ENCODE peak calls at places on chromosomes 3 and 15, in four cellular contexts. Y, S, T and G are unnamed samples.
A peak's percentile ranks its signal among the peaks of the same experiment; 100 is the strongest.

GRCh38 chr3:37174532-37175126 is at the start of gene LRRFIP2:
- DNase-seq in Y (no peak), S (no peak), T (peak; percentile 51), G (peak; percentile 33)

GRCh38 chr15:33860749-33861148 is 107.5 kb upstream of the CHRM5 start:
- DNase-seq in Y (no peak), S (no peak), T (no peak), G (no peak)

GRCh38 chr3:81352867-81353266 is 408.6 kb downstream of the GBE1 start:
- DNase-seq in Y (peak; percentile 40), S (no peak), T (no peak), G (no peak)

GRCh38 chr15:36156855-36157521 is 422.4 kb upstream of the CDIN1 start:
- DNase-seq in Y (peak; percentile 23), S (no peak), T (no peak), G (no peak)

GRCh38 chr15:58307313-58307961 is 124.4 kb upstream of the LIPC start:
- DNase-seq in Y (no peak), S (no peak), T (no peak), G (peak; percentile 50)

GRCh38 chr15:51416129-51416528 is 74.7 kb downstream of the GLDN start:
- DNase-seq in Y (no peak), S (no peak), T (no peak), G (no peak)

GRCh38 chr3:100401674-100402036 is 316 bp downstream of the LNP1 start:
- DNase-seq in Y (no peak), S (peak; percentile 23), T (no peak), G (peak; percentile 20)

GRCh38 chr15:51706931-51707608 is 25.8 kb downstream of the SCG3 start:
- DNase-seq in Y (no peak), S (no peak), T (no peak), G (no peak)

GRCh38 chr15:25060472-25060803 is 105.7 kb downstream of the SNRPN start:
- DNase-seq in Y (no peak), S (no peak), T (no peak), G (no peak)

GRCh38 chr3:42960282-42960681 is 18.8 kb upstream of the GASK1A start:
- DNase-seq in Y (no peak), S (no peak), T (no peak), G (no peak)

GRCh38 chr15:27989838-27990237 is 109.3 kb downstream of the OCA2 start:
- DNase-seq in Y (no peak), S (no peak), T (no peak), G (peak; percentile 39)

GRCh38 chr3:129119365-129120100 is 2.1 kb downstream of the RAB43 start:
- DNase-seq in Y (peak; percentile 86), S (peak; percentile 33), T (no peak), G (no peak)

GRCh38 chr15:89749951-89750559 is 994 bp downstream of the MESP1 start:
- DNase-seq in Y (no peak), S (no peak), T (no peak), G (no peak)

GRCh38 chr3:153084431-153084830 is 77.6 kb upstream of the RAP2B start:
- DNase-seq in Y (no peak), S (no peak), T (no peak), G (no peak)

GRCh38 chr15:34292591-34292990 is 45.0 kb downstream of the SLC12A6 start:
- DNase-seq in Y (no peak), S (no peak), T (no peak), G (no peak)

GRCh38 chr3:125052671-125053303 is 3.0 kb downstream of the HEG1 start:
- DNase-seq in Y (peak; percentile 77), S (no peak), T (no peak), G (no peak)

GRCh38 chr3:63800097-63800496 is 19.0 kb upstream of the C3orf49 start:
- DNase-seq in Y (no peak), S (no peak), T (no peak), G (peak; percentile 58)

GRCh38 chr15:67196672-67197363 is 57.6 kb downstream of the AAGAB start:
- DNase-seq in Y (no peak), S (peak; percentile 7), T (no peak), G (no peak)

GRCh38 chr3:157099337-157100078 is 60.4 kb downstream of the CCNL1 start:
- DNase-seq in Y (no peak), S (no peak), T (no peak), G (no peak)

GRCh38 chr3:38138347-38139190 is at the start of gene MYD88:
- DNase-seq in Y (peak; percentile 63), S (peak; percentile 83), T (no peak), G (peak; percentile 75)

GRCh38 chr15:88066758-88067157 is 189.8 kb downstream of the NTRK3 start:
- DNase-seq in Y (no peak), S (no peak), T (no peak), G (no peak)

GRCh38 chr3:24348348-24348747 is 146.3 kb downstream of the THRB start:
- DNase-seq in Y (no peak), S (no peak), T (no peak), G (no peak)

GRCh38 chr3:24342275-24342674 is 152.4 kb downstream of the THRB start:
- DNase-seq in Y (no peak), S (peak; percentile 27), T (no peak), G (no peak)

GRCh38 chr3:24341668-24342067 is 153.0 kb downstream of the THRB start:
- DNase-seq in Y (no peak), S (no peak), T (no peak), G (no peak)

GRCh38 chr3:24343084-24343783 is 151.4 kb downstream of the THRB start:
- DNase-seq in Y (no peak), S (no peak), T (no peak), G (no peak)

GRCh38 chr3:24344784-24345439 is 149.7 kb downstream of the THRB start:
- DNase-seq in Y (no peak), S (no peak), T (no peak), G (no peak)
- TF ChIP-seq REST in Y (no peak), S (no peak), T (no peak), G (no peak)

GRCh38 chr15:83206971-83207621 is 527 bp downstream of the HDGFL3 start:
- DNase-seq in Y (no peak), S (peak; percentile 54), T (no peak), G (peak; percentile 87)
- H3K27ac ChIP-seq in Y (no peak overlapping the region), S (peak overlapping the region; percentile 68), T (peak overlapping the region; percentile 80), G (peak overlapping the region; percentile 93)

DNA sequence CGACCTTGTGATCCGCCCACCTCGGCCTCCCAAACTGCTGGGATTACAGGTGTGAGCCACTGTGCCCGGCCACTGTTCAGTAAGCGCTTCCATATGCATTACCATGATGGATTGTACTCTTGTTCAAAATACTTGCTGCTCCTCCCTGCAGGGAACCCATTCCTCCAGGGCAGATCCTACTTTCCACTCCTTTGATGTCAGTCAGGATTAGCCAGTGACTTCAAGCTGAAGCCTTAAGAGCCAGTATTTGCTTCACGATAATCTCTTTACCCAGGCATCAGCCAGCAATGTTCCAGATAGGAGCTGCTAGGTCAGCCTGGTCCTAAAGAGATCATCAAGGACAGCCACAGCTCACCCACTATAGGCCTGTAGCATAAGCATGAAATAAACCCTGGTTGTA is 96.5 kb upstream of the UBE2E2 start:
- DNase-seq in Y (no peak), S (no peak), T (no peak), G (no peak)
- TF ChIP-seq FOXM1 in Y (no peak), S (no peak), T (no peak), G (no peak)

GRCh38 chr3:39168156-39168780 is 14.9 kb upstream of the CSRNP1 start:
- DNase-seq in Y (no peak), S (no peak), T (no peak), G (no peak)

GRCh38 chr3:39165518-39165917 is 12.1 kb upstream of the CSRNP1 start:
- DNase-seq in Y (no peak), S (no peak), T (no peak), G (no peak)

GRCh38 chr3:39164414-39164813 is 11.0 kb upstream of the CSRNP1 start:
- DNase-seq in Y (no peak), S (no peak), T (no peak), G (no peak)

GRCh38 chr3:39166932-39167532 is 13.6 kb upstream of the CSRNP1 start:
- DNase-seq in Y (no peak), S (no peak), T (no peak), G (no peak)

DNA sequence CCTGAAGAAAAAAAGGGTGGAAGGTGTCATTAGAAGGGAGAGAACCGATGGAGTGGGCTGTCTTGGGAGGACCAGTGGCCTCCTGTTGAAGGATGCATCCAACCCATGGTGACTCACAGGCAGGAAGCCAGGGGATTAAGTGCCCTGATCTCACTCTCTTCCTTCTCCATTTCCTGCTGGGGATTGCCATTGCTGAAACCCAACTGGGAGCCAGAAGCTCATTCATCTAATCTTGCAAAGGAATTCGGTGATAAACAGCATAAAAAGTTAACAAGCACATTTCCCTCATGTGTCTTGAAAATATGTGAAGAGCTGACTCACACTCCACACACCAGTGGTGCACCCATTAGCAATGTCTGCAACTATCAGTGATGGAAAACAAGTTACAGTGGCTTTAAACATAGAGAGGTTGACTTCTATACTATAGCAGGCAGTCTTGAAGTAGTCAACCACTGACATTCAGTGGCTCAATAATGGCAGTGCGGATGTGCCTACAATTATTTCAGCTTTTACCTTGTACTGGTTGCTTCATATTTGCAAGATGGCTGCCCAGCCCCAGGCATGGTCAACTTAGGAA is 12.8 kb upstream of the CSRNP1 start:
- DNase-seq in Y (no peak), S (peak; percentile 71), T (no peak), G (no peak)
- TF ChIP-seq REST in Y (no peak), S (no peak), T (no peak), G (no peak)

GRCh38 chr3:111738238-111738637 is 120.8 kb upstream of the PHLDB2 start:
- DNase-seq in Y (no peak), S (no peak), T (no peak), G (no peak)

GRCh38 chr3:111737056-111737711 is 121.9 kb upstream of the PHLDB2 start:
- DNase-seq in Y (no peak), S (no peak), T (no peak), G (no peak)

GRCh38 chr3:111738790-111739189 is 120.3 kb upstream of the PHLDB2 start:
- DNase-seq in Y (no peak), S (no peak), T (no peak), G (no peak)

GRCh38 chr3:111739241-111739952 is 119.7 kb upstream of the PHLDB2 start:
- DNase-seq in Y (peak; percentile 91), S (no peak), T (no peak), G (no peak)

GRCh38 chr3:111737712-111738097 is 121.4 kb upstream of the PHLDB2 start:
- DNase-seq in Y (peak; percentile 52), S (no peak), T (no peak), G (no peak)
- H3K27ac ChIP-seq in Y (peak overlapping the region; percentile 22), S (no peak overlapping the region), T (no peak overlapping the region), G (peak overlapping the region; percentile 83)

GRCh38 chr3:108345492-108346205 is 49.3 kb downstream of the HHLA2 start:
- DNase-seq in Y (no peak), S (no peak), T (no peak), G (no peak)
- TF ChIP-seq FOXM1 in Y (no peak), S (no peak), T (no peak), G (no peak)

GRCh38 chr3:194138098-194138474 is 2.1 kb downstream of the HES1 start:
- DNase-seq in Y (no peak), S (no peak), T (no peak), G (no peak)
- TF ChIP-seq REST in Y (no peak), S (no peak), T (no peak), G (no peak)

GRCh38 chr15:56242576-56243116 is 1.0 kb downstream of the RFX7 start:
- DNase-seq in Y (no peak), S (no peak), T (no peak), G (no peak)
- H3K27ac ChIP-seq in Y (no peak overlapping the region), S (peak overlapping the region; percentile 66), T (peak overlapping the region; percentile 91), G (peak overlapping the region; percentile 3)